ENCODE peak calls at places on chromosomes 4 and X, in eight cellular contexts. G, T, X, W, F, C, E and A are unnamed samples.

GRCh38 chr4:13762126-13762525 is 134.6 kb upstream of the BOD1L1 start:
- DNase-seq in C (no peak), X (no peak), W (no peak), F (no peak), G (no peak), T (no peak), E (peak; percentile 48), A (peak; percentile 3)

GRCh38 chr4:108834167-108834566 is 71.3 kb upstream of the ETNPPL start:
- DNase-seq in C (no peak), G (peak; percentile 5), X (no peak), W (peak; percentile 13), T (peak; percentile 32), F (no peak), E (peak; percentile 92), A (peak; percentile 32)

GRCh38 chrX:51837926-51838325 is 55.5 kb upstream of the MAGED1 start:
- DNase-seq in E (peak; percentile 83), F (no peak), C (no peak), W (no peak), X (no peak), G (peak; percentile 14), T (no peak), A (peak; percentile 62)

GRCh38 chr4:4334798-4335520 is 44.9 kb downstream of the ZBTB49 start:
- DNase-seq in X (peak; percentile 72), G (peak; percentile 61), T (no peak), W (peak; percentile 81), E (peak; percentile 73), C (peak; percentile 81), F (no peak), A (no peak)

GRCh38 chrX:10904220-10904619 is 206.9 kb upstream of the HCCS start:
- DNase-seq in G (no peak), X (no peak), E (peak; percentile 60), F (no peak), C (no peak), W (no peak), T (no peak), A (peak; percentile 34)

GRCh38 chr4:10655968-10656367 is 28.6 kb downstream of the CLNK start:
- DNase-seq in W (no peak), F (no peak), X (no peak), C (no peak), G (peak; percentile 91), E (peak; percentile 81), T (peak; percentile 29), A (no peak)

GRCh38 chr4:187209921-187210613 is 486.4 kb upstream of the FAT1 start:
- DNase-seq in T (peak; percentile 45), F (no peak), E (peak; percentile 57), W (no peak), G (no peak), X (no peak), C (no peak), A (peak; percentile 29)

GRCh38 chrX:20857746-20858145 is 516.5 kb upstream of the CNKSR2 start:
- DNase-seq in T (no peak), F (no peak), E (peak; percentile 1), W (peak; percentile 91), X (no peak), G (no peak), C (no peak), A (no peak)

GRCh38 chr4:87657525-87657924 is 7.4 kb downstream of the DMP1 start:
- DNase-seq in W (no peak), X (no peak), T (no peak), F (no peak), G (peak; percentile 89), E (peak; percentile 58), C (no peak), A (no peak)

GRCh38 chr4:150769235-150769634 is 187.3 kb downstream of the MAB21L2 start:
- DNase-seq in E (peak; percentile 77), X (no peak), G (peak; percentile 58), F (no peak), T (peak; percentile 3), C (no peak), W (no peak), A (peak; percentile 73)

GRCh38 chr4:25928956-25929336 is 14.9 kb downstream of the SMIM20 start:
- DNase-seq in C (no peak), X (no peak), G (peak; percentile 53), E (peak; percentile 86), F (no peak), W (no peak), T (no peak), A (peak; percentile 46)

GRCh38 chr4:41509411-41510008 is 28.4 kb upstream of the LIMCH1 start:
- DNase-seq in G (no peak), T (no peak), E (no peak), F (no peak), X (no peak), W (no peak), C (no peak), A (no peak)